ENCODE peak calls at places on chromosomes 6 and 20, in five cellular contexts. One of them, this sample, is unnamed.
A peak's percentile ranks its signal among the peaks of the same experiment; 100 is the strongest.

GRCh38 chr6:159082039-159082815 is 37.4 kb upstream of the TAGAP start:
- DNase-seq in iris pigment epithelial cell: no peak
- DNase-seq in GM23248: no peak
- DNase-seq in AML-193: no peak
- DNase-seq in T-helper 17 cell: no peak
- DNase-seq in this sample: no peak

GRCh38 chr20:61355096-61355495 is 103.0 kb downstream of the CDH4 start:
- DNase-seq in iris pigment epithelial cell: no peak
- DNase-seq in GM23248: no peak
- DNase-seq in AML-193: no peak
- DNase-seq in T-helper 17 cell: no peak
- DNase-seq in this sample: no peak

GRCh38 chr6:26394289-26394688 is 7.8 kb upstream of the BTN3A1 start:
- DNase-seq in iris pigment epithelial cell: peak; percentile 77
- DNase-seq in GM23248: peak; percentile 82
- DNase-seq in AML-193: no peak
- DNase-seq in T-helper 17 cell: no peak
- DNase-seq in this sample: peak; percentile 78

GRCh38 chr6:24273471-24273870 is 84.4 kb downstream of the DCDC2 start:
- DNase-seq in iris pigment epithelial cell: peak; percentile 43
- DNase-seq in GM23248: peak; percentile 36
- DNase-seq in AML-193: no peak
- DNase-seq in T-helper 17 cell: no peak
- DNase-seq in this sample: peak; percentile 80

GRCh38 chr20:18223399-18223798 is 64.9 kb upstream of the ZNF133 start:
- DNase-seq in iris pigment epithelial cell: no peak
- DNase-seq in GM23248: no peak
- DNase-seq in AML-193: no peak
- DNase-seq in T-helper 17 cell: no peak
- DNase-seq in this sample: no peak

GRCh38 chr6:137115653-137116052 is 57.8 kb downstream of the IL22RA2 start:
- DNase-seq in iris pigment epithelial cell: no peak
- DNase-seq in GM23248: no peak
- DNase-seq in AML-193: no peak
- DNase-seq in T-helper 17 cell: no peak
- DNase-seq in this sample: peak; percentile 3

GRCh38 chr6:94323853-94324252 is 904.5 kb upstream of the EPHA7 start:
- DNase-seq in iris pigment epithelial cell: no peak
- DNase-seq in GM23248: no peak
- DNase-seq in AML-193: no peak
- DNase-seq in T-helper 17 cell: no peak
- DNase-seq in this sample: no peak

GRCh38 chr20:3606021-3606420 is 57.2 kb downstream of the GFRA4 start:
- DNase-seq in iris pigment epithelial cell: peak; percentile 17
- DNase-seq in GM23248: peak; percentile 32
- DNase-seq in AML-193: no peak
- DNase-seq in T-helper 17 cell: no peak
- DNase-seq in this sample: no peak

GRCh38 chr6:47743744-47744143 is 38.1 kb upstream of the OPN5 start:
- DNase-seq in iris pigment epithelial cell: peak; percentile 13
- DNase-seq in GM23248: peak; percentile 13
- DNase-seq in AML-193: no peak
- DNase-seq in T-helper 17 cell: no peak
- DNase-seq in this sample: peak; percentile 30

GRCh38 chr6:116405663-116406329 is 35.0 kb downstream of the DSE start:
- DNase-seq in iris pigment epithelial cell: peak; percentile 85
- DNase-seq in GM23248: peak; percentile 76
- DNase-seq in AML-193: no peak
- DNase-seq in T-helper 17 cell: no peak
- DNase-seq in this sample: peak; percentile 90

GRCh38 chr6:30507849-30508843 is 18.8 kb downstream of the HLA-E start:
- DNase-seq in iris pigment epithelial cell: no peak
- DNase-seq in GM23248: no peak
- DNase-seq in AML-193: no peak
- DNase-seq in T-helper 17 cell: no peak
- DNase-seq in this sample: no peak

GRCh38 chr20:63191400-63191799 is 24.5 kb downstream of the YTHDF1 start:
- DNase-seq in iris pigment epithelial cell: no peak
- DNase-seq in GM23248: no peak
- DNase-seq in AML-193: no peak
- DNase-seq in T-helper 17 cell: no peak
- DNase-seq in this sample: no peak

GRCh38 chr6:11428895-11429294 is 108.7 kb upstream of the TMEM170B start:
- DNase-seq in iris pigment epithelial cell: peak; percentile 99
- DNase-seq in GM23248: peak; percentile 78
- DNase-seq in AML-193: no peak
- DNase-seq in T-helper 17 cell: no peak
- DNase-seq in this sample: peak; percentile 65

GRCh38 chr6:133947302-133947900 is 5.6 kb upstream of the TBPL1 start:
- DNase-seq in iris pigment epithelial cell: no peak
- DNase-seq in GM23248: no peak
- DNase-seq in AML-193: no peak
- DNase-seq in T-helper 17 cell: no peak
- DNase-seq in this sample: no peak

GRCh38 chr6:56509031-56509430 is 133.7 kb downstream of the DST start:
- DNase-seq in iris pigment epithelial cell: no peak
- DNase-seq in GM23248: no peak
- DNase-seq in AML-193: no peak
- DNase-seq in T-helper 17 cell: no peak
- DNase-seq in this sample: no peak

GRCh38 chr6:33819021-33819420 is 15.2 kb upstream of the MLN start:
- DNase-seq in iris pigment epithelial cell: no peak
- DNase-seq in GM23248: no peak
- DNase-seq in AML-193: no peak
- DNase-seq in T-helper 17 cell: no peak
- DNase-seq in this sample: no peak

GRCh38 chr20:44956410-44956809 is 3.8 kb downstream of the TOMM34 start:
- DNase-seq in iris pigment epithelial cell: no peak
- DNase-seq in GM23248: no peak
- DNase-seq in AML-193: no peak
- DNase-seq in T-helper 17 cell: no peak
- DNase-seq in this sample: no peak

GRCh38 chr20:38211200-38212097 is 46.4 kb upstream of the TGM2 start:
- DNase-seq in iris pigment epithelial cell: no peak
- DNase-seq in GM23248: peak; percentile 32
- DNase-seq in AML-193: no peak
- DNase-seq in T-helper 17 cell: no peak
- DNase-seq in this sample: no peak

GRCh38 chr6:40171343-40171742 is 237.1 kb upstream of the MOCS1 start:
- DNase-seq in iris pigment epithelial cell: no peak
- DNase-seq in GM23248: no peak
- DNase-seq in AML-193: no peak
- DNase-seq in T-helper 17 cell: no peak
- DNase-seq in this sample: no peak

GRCh38 chr6:71072508-71072907 is 115.6 kb upstream of the B3GAT2 start:
- DNase-seq in iris pigment epithelial cell: peak; percentile 50
- DNase-seq in GM23248: peak; percentile 19
- DNase-seq in AML-193: no peak
- DNase-seq in T-helper 17 cell: no peak
- DNase-seq in this sample: no peak

GRCh38 chr20:63589261-63590217 is 15.5 kb upstream of the HELZ2 start:
- DNase-seq in iris pigment epithelial cell: no peak
- DNase-seq in GM23248: no peak
- DNase-seq in AML-193: no peak
- DNase-seq in T-helper 17 cell: no peak
- DNase-seq in this sample: no peak

GRCh38 chr20:63125893-63126601 is 89.9 kb downstream of the YTHDF1 start:
- DNase-seq in iris pigment epithelial cell: no peak
- DNase-seq in GM23248: no peak
- DNase-seq in AML-193: no peak
- DNase-seq in T-helper 17 cell: no peak
- DNase-seq in this sample: no peak

GRCh38 chr20:20095114-20095872 is 43.0 kb downstream of the CFAP61 start:
- DNase-seq in iris pigment epithelial cell: no peak
- DNase-seq in GM23248: no peak
- DNase-seq in AML-193: no peak
- DNase-seq in T-helper 17 cell: no peak
- DNase-seq in this sample: no peak

GRCh38 chr20:62156592-62157386 is 13.2 kb downstream of the SS18L1 start:
- DNase-seq in iris pigment epithelial cell: peak; percentile 36
- DNase-seq in GM23248: peak; percentile 69
- DNase-seq in AML-193: no peak
- DNase-seq in T-helper 17 cell: peak; percentile 59
- DNase-seq in this sample: peak; percentile 65

GRCh38 chr20:30599990-30600389 is 657.5 kb upstream of the DEFB115 start:
- DNase-seq in iris pigment epithelial cell: no peak
- DNase-seq in GM23248: no peak
- DNase-seq in AML-193: no peak
- DNase-seq in T-helper 17 cell: no peak
- DNase-seq in this sample: no peak